ENCODE peak calls at places on chromosomes 3 and 15, in eight cellular contexts. U is left lung, J is psoas muscle, X is tibial artery, C is mammary epithelial cell, R is hepatocyte, P is body of pancreas, O is A549. N is an unnamed sample. For H3K9me3, the result is how much of the 10 kb centered on the place peaks cover.

GRCh38 chr15:49752517-49752916 is 131.7 kb downstream of the DTWD1 start:
- DNase-seq in J (no peak), U (no peak), R (no peak), O (no peak), P (no peak), X (no peak), C (no peak), N (no peak)

GRCh38 chr3:67450153-67450552 is 204.3 kb downstream of the SUCLG2 start:
- DNase-seq in P (peak), O (no peak), U (no peak), R (no peak), X (no peak), J (peak), C (no peak), N (no peak)

GRCh38 chr3:36166477-36166876 is 213.8 kb upstream of the STAC start:
- DNase-seq in P (no peak), U (no peak), C (peak), O (peak), R (peak), X (no peak), J (no peak), N (peak)

GRCh38 chr3:4805662-4806061 is 173.6 kb upstream of the BHLHE40 start:
- DNase-seq in U (no peak), J (no peak), P (no peak), R (no peak), X (no peak), O (no peak), C (no peak), N (no peak)

GRCh38 chr15:71914092-71914491 is 103.7 kb downstream of the NR2E3 start:
- DNase-seq in R (no peak), P (no peak), O (no peak), C (no peak), U (no peak), J (no peak), X (no peak), N (no peak)

GRCh38 chr3:153162513-153163348 is 705 bp downstream of the RAP2B start:
- DNase-seq in U (peak), C (peak), R (peak), P (peak), J (peak), O (peak), X (peak), N (peak)

GRCh38 chr3:14482271-14482721 is 57.8 kb downstream of the GRIP2 start:
- DNase-seq in U (no peak), R (no peak), O (no peak), C (no peak), X (no peak), P (no peak), J (peak), N (no peak)

GRCh38 chr3:196499061-196499460 is 4.5 kb downstream of the RNF168 start:
- DNase-seq in R (peak), X (no peak), J (no peak), P (no peak), U (no peak), C (no peak), O (no peak), N (no peak)

GRCh38 chr3:65144791-65145355 is 457.1 kb upstream of the ADAMTS9 start:
- DNase-seq in J (no peak), R (no peak), X (no peak), U (no peak), P (no peak), O (no peak), C (peak), N (no peak)

GRCh38 chr3:171165986-171166385 is 139.5 kb upstream of the SLC2A2 start:
- DNase-seq in C (no peak), O (no peak), R (no peak), P (no peak), X (no peak), U (no peak), J (no peak), N (no peak)

GRCh38 chr3:179452872-179453271 is 1.6 kb upstream of the GNB4 start:
- DNase-seq in X (no peak), P (no peak), R (no peak), J (no peak), U (no peak), C (no peak), O (no peak), N (peak)

GRCh38 chr3:11019116-11019515 is 26.6 kb downstream of the SLC6A1 start:
- DNase-seq in O (no peak), R (no peak), C (no peak), P (no peak), X (no peak), J (no peak), U (no peak), N (no peak)

GRCh38 chr3:49927798-49928197 is 1.8 kb downstream of the MON1A start:
- DNase-seq in O (no peak), P (no peak), C (no peak), U (no peak), J (no peak), X (no peak), R (no peak), N (no peak)

GRCh38 chr3:187958432-187959003 is 195.4 kb upstream of the LPP start:
- DNase-seq in U (no peak), C (no peak), X (no peak), J (no peak), O (no peak), P (no peak), R (no peak), N (no peak)

GRCh38 chr15:41115088-41115651 is 910 bp downstream of the INO80 start:
- DNase-seq in O (peak), X (no peak), P (no peak), R (peak), U (no peak), C (no peak), J (no peak), N (no peak)

GRCh38 chr15:74314897-74315438 is 52.5 kb downstream of the CYP11A1 start:
- DNase-seq in P (no peak), C (no peak), X (no peak), O (no peak), J (peak), R (no peak), U (no peak), N (peak)

GRCh38 chr15:73982251-73982962 is 9.7 kb downstream of the STOML1 start:
- DNase-seq in J (peak), X (peak), R (peak), O (no peak), C (peak), P (peak), U (peak), N (peak)

GRCh38 chr15:69141286-69141701 is 19.1 kb upstream of the GLCE start:
- DNase-seq in J (no peak), X (no peak), U (no peak), O (peak), P (peak), C (no peak), R (peak), N (peak)

GRCh38 chr3:149815728-149816127 is 2.7 kb downstream of the RNF13 start:
- DNase-seq in P (no peak), C (no peak), R (no peak), X (no peak), J (no peak), U (no peak), O (no peak), N (no peak)

GRCh38 chr15:70690491-70691281 is 72.7 kb downstream of the UACA start:
- DNase-seq in U (no peak), P (no peak), R (no peak), X (no peak), O (peak), C (no peak), J (no peak), N (no peak)

GRCh38 chr15:72593838-72594237 is 60.7 kb upstream of the GOLGA6B start:
- DNase-seq in R (no peak), J (no peak), O (no peak), C (no peak), X (no peak), P (no peak), U (no peak), N (no peak)

GRCh38 chr3:73235768-73236167 is 174.3 kb downstream of the EBLN2 start:
- DNase-seq in P (no peak), O (no peak), J (no peak), C (no peak), X (no peak), U (no peak), R (no peak), N (no peak)

GRCh38 chr15:45064386-45064785 is 41.4 kb downstream of the SORD start:
- DNase-seq in P (no peak), U (no peak), O (no peak), R (no peak), C (peak), J (no peak), X (no peak), N (no peak)

GRCh38 chr3:57112206-57112605 is 51.7 kb downstream of the SPATA12 start:
- DNase-seq in X (no peak), U (no peak), P (no peak), J (no peak), R (no peak), C (no peak), O (peak), N (no peak)

GRCh38 chr3:42214565-42215283 is 51.3 kb downstream of the CCK start:
- DNase-seq in J (no peak), U (no peak), O (no peak), X (no peak), R (no peak), C (peak), P (no peak), N (no peak)

GRCh38 chr3:121819236-121819635 is 15.6 kb downstream of the IQCB1 start:
- DNase-seq in U (no peak), X (no peak), J (no peak), C (no peak), R (no peak), O (no peak), P (no peak), N (no peak)

GRCh38 chr15:90362936-90363212 is 10.8 kb downstream of the ZNF774 start:
- DNase-seq in R (peak), U (no peak), C (peak), J (no peak), X (no peak), O (no peak), P (no peak), N (no peak)

GRCh38 chr15:32956006-32956405 is 238.2 kb downstream of the GREM1 start:
- DNase-seq in J (no peak), O (peak), U (no peak), C (peak), P (peak), R (peak), X (no peak), N (peak)

GRCh38 chr3:126758019-126758418 is 54.0 kb downstream of the CHCHD6 start:
- DNase-seq in P (no peak), R (no peak), C (no peak), X (no peak), U (no peak), J (no peak), O (no peak), N (no peak)

GRCh38 chr15:92906563-92907081 is 6.5 kb downstream of the CHD2 start:
- DNase-seq in R (peak), O (peak), J (no peak), X (no peak), U (no peak), C (peak), P (no peak), N (peak)

GRCh38 chr15:85976986-85977385 is 102.7 kb upstream of the AGBL1 start:
- DNase-seq in C (peak), J (no peak), U (no peak), P (no peak), X (no peak), O (no peak), R (no peak), N (no peak)

GRCh38 chr3:27311400-27311799 is 57.8 kb downstream of the NEK10 start:
- DNase-seq in O (peak), P (no peak), J (no peak), X (no peak), U (no peak), C (peak), R (peak), N (peak)

GRCh38 chr3:50591196-50591741 is 20.3 kb downstream of the CISH start:
- DNase-seq in P (no peak), C (no peak), O (no peak), U (no peak), X (no peak), J (peak), R (no peak), N (no peak)

GRCh38 chr15:41148065-41148464 is 32.0 kb upstream of the INO80 start:
- DNase-seq in X (no peak), R (no peak), C (no peak), U (no peak), O (no peak), P (no peak), J (no peak), N (no peak)

GRCh38 chr3:21117397-21117796 is 633.6 kb downstream of the ZNF385D start:
- DNase-seq in C (peak), X (no peak), P (no peak), U (no peak), J (no peak), R (no peak), O (no peak), N (no peak)

GRCh38 chr15:78988361-78988911 is 43.6 kb upstream of the CTSH start:
- DNase-seq in C (peak), J (peak), P (peak), O (peak), X (peak), U (peak), R (peak), N (peak)

GRCh38 chr3:14322667-14323295 is 79.6 kb upstream of the SLC6A6 start:
- DNase-seq in U (no peak), P (no peak), C (no peak), O (no peak), R (no peak), J (no peak), X (peak), N (no peak)

GRCh38 chr3:8817486-8817885 is 48.1 kb upstream of the OXTR start:
- DNase-seq in X (no peak), P (no peak), J (no peak), C (no peak), U (no peak), O (no peak), R (no peak), N (no peak)

GRCh38 chr15:62857411-62857853 is 185.1 kb upstream of the TPM1 start:
- DNase-seq in U (peak), C (peak), O (peak), J (no peak), R (no peak), X (no peak), P (peak), N (no peak)
- H3K27ac ChIP-seq in U (no peak), C (peak), O (peak), J (no peak), R (no peak), X (no peak), P (no peak), N (no peak)

DNA sequence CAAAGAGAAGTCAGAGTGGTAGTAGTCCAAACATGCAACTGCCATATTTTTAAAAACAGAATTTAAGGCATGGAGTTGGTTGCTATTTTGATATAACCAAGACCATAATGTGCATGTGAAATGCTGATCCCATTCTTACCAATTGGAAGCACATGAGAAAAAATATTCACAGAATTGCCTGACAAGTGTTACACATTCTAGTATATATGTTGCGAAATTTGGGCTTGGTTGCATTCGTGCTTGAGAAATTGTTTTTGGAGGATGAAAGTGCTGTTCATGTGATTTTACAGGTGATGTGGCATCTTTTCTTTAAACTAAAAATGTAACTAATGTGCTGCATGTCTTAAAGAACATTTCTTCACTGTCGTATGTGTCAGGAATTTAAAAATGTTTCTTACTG is 199.7 kb downstream of the CHL1 start:
- DNase-seq in O (no peak), R (no peak), U (no peak), J (no peak), X (no peak), P (no peak), C (no peak), N (no peak)
- H3K9me3 ChIP-seq in O (under half), R (under half), U (under half), J (under half), X (under half), P (under half), C (under half), N (under half)

GRCh38 chr3:141216975-141217374 is 14.7 kb upstream of the PXYLP1 start:
- DNase-seq in U (no peak), O (no peak), R (no peak), C (no peak), J (no peak), P (no peak), X (no peak), N (no peak)
- H3K4me3 ChIP-seq in U (no peak), O (no peak), R (no peak), C (no peak), J (no peak), P (no peak), X (no peak), N (no peak)

GRCh38 chr15:60358935-60359672 is 38.7 kb downstream of the ANXA2 start:
- DNase-seq in R (no peak), C (no peak), P (no peak), O (peak), J (no peak), X (no peak), U (no peak), N (no peak)
- H3K27ac ChIP-seq in R (peak), C (no peak), P (no peak), O (peak), J (peak), X (peak), U (no peak), N (no peak)

GRCh38 chr3:177093966-177094365 is 103.3 kb downstream of the TBL1XR1 start:
- DNase-seq in U (no peak), J (no peak), R (no peak), C (no peak), O (no peak), P (no peak), X (no peak), N (no peak)
- H3K9me3 ChIP-seq in U (under half), J (under half), R (under half), C (under half), O (under half), P (under half), X (under half), N (under half)

DNA sequence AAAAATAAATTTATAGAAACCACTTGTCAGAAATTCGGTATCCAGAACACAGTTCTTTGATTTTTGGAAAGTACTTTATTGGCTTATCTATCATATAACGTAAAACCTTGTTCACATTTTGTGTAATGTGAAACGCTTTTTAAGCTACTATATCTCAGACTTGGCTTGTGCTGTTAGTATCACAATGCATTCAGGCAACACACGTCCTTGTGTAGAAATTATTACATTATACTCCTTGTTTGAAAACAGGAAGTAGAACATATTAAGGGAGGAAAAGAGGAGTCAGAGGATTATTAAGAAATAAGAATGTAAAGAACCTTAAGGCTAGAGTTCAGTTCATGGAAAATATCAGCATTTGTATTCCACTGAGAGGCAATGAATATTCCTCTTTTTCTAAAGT is 1.6 kb downstream of the DNAJC13 start:
- DNase-seq in P (no peak), O (no peak), X (no peak), R (no peak), U (no peak), C (no peak), J (no peak), N (no peak)
- H3K4me3 ChIP-seq in P (no peak), O (peak), X (peak), R (peak), U (peak), C (peak), J (peak), N (peak)

GRCh38 chr15:96187916-96188315 is 142.6 kb upstream of the NR2F2 start:
- DNase-seq in J (no peak), C (no peak), O (no peak), X (no peak), U (no peak), R (no peak), P (no peak), N (no peak)
- H3K27ac ChIP-seq in J (no peak), C (no peak), O (no peak), X (no peak), U (no peak), R (no peak), P (no peak), N (no peak)

DNA sequence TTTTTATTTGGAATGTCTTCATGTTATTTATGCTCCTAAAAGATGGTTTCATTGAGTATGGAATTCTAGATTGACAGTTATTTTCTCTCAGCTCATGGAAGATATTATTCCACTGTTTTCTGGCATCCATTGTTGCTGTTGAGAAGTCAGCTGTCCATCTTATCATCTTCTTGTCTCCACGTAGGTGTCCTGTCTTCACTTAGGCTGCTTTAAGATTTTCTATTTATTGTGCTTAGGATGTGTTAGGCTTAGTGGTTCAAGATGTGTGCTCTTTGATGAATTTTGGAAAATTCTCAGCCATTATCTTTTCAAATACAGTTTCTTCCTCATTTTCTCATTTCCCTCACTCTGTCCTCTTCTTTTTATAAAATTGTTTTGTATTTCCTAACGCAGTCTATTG is 52.0 kb downstream of the SNRK start:
- DNase-seq in O (peak), J (no peak), P (no peak), X (no peak), C (peak), U (no peak), R (no peak), N (no peak)
- H3K9me3 ChIP-seq in O (under half), J (under half), P (under half), X (under half), C (under half), U (under half), R (under half), N (under half)

GRCh38 chr3:158747417-158747816 is 15.2 kb upstream of the RARRES1 start:
- DNase-seq in C (no peak), J (no peak), R (no peak), P (no peak), O (no peak), U (no peak), X (no peak), N (no peak)
- H3K4me3 ChIP-seq in C (no peak), J (no peak), R (no peak), P (no peak), O (no peak), U (no peak), X (no peak), N (no peak)

N was measured in SJSA1.